ENCODE peak calls at places on chromosomes 2 and 18, in ten cellular contexts. One of them, this sample, is unnamed.

GRCh38 chr2:68234405-68234804 is 17.9 kb downstream of the PPP3R1 start:
- DNase-seq in neural progenitor cell: no peak
- DNase-seq in endodermal cell: no peak
- DNase-seq in MM.1S: no peak
- DNase-seq in mammary epithelial cell: no peak
- DNase-seq in cardiac muscle cell: no peak
- DNase-seq in astrocyte: no peak
- DNase-seq in heart right ventricle: no peak
- DNase-seq in ovary: no peak
- DNase-seq in A549: no peak
- DNase-seq in this sample: no peak

GRCh38 chr2:223585691-223586090 is 16.5 kb downstream of the SCG2 start:
- DNase-seq in astrocyte: peak
- DNase-seq in endodermal cell: no peak
- DNase-seq in neural progenitor cell: no peak
- DNase-seq in ovary: no peak
- DNase-seq in A549: peak
- DNase-seq in heart right ventricle: no peak
- DNase-seq in MM.1S: no peak
- DNase-seq in cardiac muscle cell: no peak
- DNase-seq in mammary epithelial cell: peak
- DNase-seq in this sample: peak

GRCh38 chr2:11160731-11161455 is 5.6 kb downstream of the SLC66A3 start:
- DNase-seq in endodermal cell: no peak
- DNase-seq in cardiac muscle cell: no peak
- DNase-seq in A549: no peak
- DNase-seq in heart right ventricle: no peak
- DNase-seq in MM.1S: peak
- DNase-seq in ovary: no peak
- DNase-seq in neural progenitor cell: no peak
- DNase-seq in mammary epithelial cell: no peak
- DNase-seq in astrocyte: no peak
- DNase-seq in this sample: no peak

GRCh38 chr2:105299290-105299689 is 30.2 kb downstream of the TGFBRAP1 start:
- DNase-seq in A549: peak
- DNase-seq in endodermal cell: peak
- DNase-seq in cardiac muscle cell: no peak
- DNase-seq in mammary epithelial cell: no peak
- DNase-seq in heart right ventricle: no peak
- DNase-seq in MM.1S: no peak
- DNase-seq in astrocyte: no peak
- DNase-seq in ovary: no peak
- DNase-seq in neural progenitor cell: peak
- DNase-seq in this sample: no peak

GRCh38 chr2:62578837-62579640 is 73.0 kb upstream of the TMEM17 start:
- DNase-seq in MM.1S: peak
- DNase-seq in neural progenitor cell: no peak
- DNase-seq in cardiac muscle cell: no peak
- DNase-seq in mammary epithelial cell: peak
- DNase-seq in ovary: no peak
- DNase-seq in astrocyte: peak
- DNase-seq in heart right ventricle: no peak
- DNase-seq in A549: peak
- DNase-seq in endodermal cell: no peak
- DNase-seq in this sample: peak

GRCh38 chr2:135688002-135688401 is 53.7 kb upstream of the UBXN4 start:
- DNase-seq in cardiac muscle cell: no peak
- DNase-seq in heart right ventricle: no peak
- DNase-seq in endodermal cell: no peak
- DNase-seq in ovary: no peak
- DNase-seq in mammary epithelial cell: peak
- DNase-seq in MM.1S: no peak
- DNase-seq in A549: no peak
- DNase-seq in neural progenitor cell: no peak
- DNase-seq in astrocyte: peak
- DNase-seq in this sample: no peak

GRCh38 chr18:73201940-73202339 is 334.2 kb upstream of the NETO1 start:
- DNase-seq in neural progenitor cell: no peak
- DNase-seq in cardiac muscle cell: no peak
- DNase-seq in mammary epithelial cell: peak
- DNase-seq in endodermal cell: no peak
- DNase-seq in heart right ventricle: no peak
- DNase-seq in A549: no peak
- DNase-seq in astrocyte: peak
- DNase-seq in MM.1S: no peak
- DNase-seq in ovary: no peak
- DNase-seq in this sample: peak

GRCh38 chr2:191462370-191462769 is 215.6 kb upstream of the NABP1 start:
- DNase-seq in mammary epithelial cell: no peak
- DNase-seq in MM.1S: no peak
- DNase-seq in heart right ventricle: no peak
- DNase-seq in ovary: no peak
- DNase-seq in A549: no peak
- DNase-seq in endodermal cell: no peak
- DNase-seq in cardiac muscle cell: no peak
- DNase-seq in astrocyte: no peak
- DNase-seq in neural progenitor cell: no peak
- DNase-seq in this sample: no peak

GRCh38 chr2:149586063-149586462 is 1.5 kb downstream of the MMADHC start:
- DNase-seq in mammary epithelial cell: no peak
- DNase-seq in MM.1S: no peak
- DNase-seq in astrocyte: no peak
- DNase-seq in cardiac muscle cell: no peak
- DNase-seq in ovary: no peak
- DNase-seq in A549: no peak
- DNase-seq in heart right ventricle: no peak
- DNase-seq in endodermal cell: no peak
- DNase-seq in neural progenitor cell: no peak
- DNase-seq in this sample: no peak

GRCh38 chr2:149587950-149588487 is 444 bp upstream of the MMADHC start:
- DNase-seq in A549: no peak
- DNase-seq in MM.1S: no peak
- DNase-seq in astrocyte: no peak
- DNase-seq in ovary: no peak
- DNase-seq in cardiac muscle cell: no peak
- DNase-seq in mammary epithelial cell: no peak
- DNase-seq in neural progenitor cell: no peak
- DNase-seq in heart right ventricle: no peak
- DNase-seq in endodermal cell: no peak
- DNase-seq in this sample: no peak

GRCh38 chr2:149586898-149587219 is 716 bp downstream of the MMADHC start:
- DNase-seq in ovary: no peak
- DNase-seq in endodermal cell: no peak
- DNase-seq in astrocyte: no peak
- DNase-seq in neural progenitor cell: no peak
- DNase-seq in heart right ventricle: no peak
- DNase-seq in mammary epithelial cell: no peak
- DNase-seq in A549: no peak
- DNase-seq in MM.1S: no peak
- DNase-seq in cardiac muscle cell: no peak
- DNase-seq in this sample: no peak

GRCh38 chr2:149585317-149585885 is 2.2 kb downstream of the MMADHC start:
- DNase-seq in mammary epithelial cell: peak
- DNase-seq in heart right ventricle: no peak
- DNase-seq in ovary: no peak
- DNase-seq in MM.1S: no peak
- DNase-seq in A549: no peak
- DNase-seq in endodermal cell: no peak
- DNase-seq in neural progenitor cell: no peak
- DNase-seq in cardiac muscle cell: no peak
- DNase-seq in astrocyte: no peak
- DNase-seq in this sample: no peak

DNA sequence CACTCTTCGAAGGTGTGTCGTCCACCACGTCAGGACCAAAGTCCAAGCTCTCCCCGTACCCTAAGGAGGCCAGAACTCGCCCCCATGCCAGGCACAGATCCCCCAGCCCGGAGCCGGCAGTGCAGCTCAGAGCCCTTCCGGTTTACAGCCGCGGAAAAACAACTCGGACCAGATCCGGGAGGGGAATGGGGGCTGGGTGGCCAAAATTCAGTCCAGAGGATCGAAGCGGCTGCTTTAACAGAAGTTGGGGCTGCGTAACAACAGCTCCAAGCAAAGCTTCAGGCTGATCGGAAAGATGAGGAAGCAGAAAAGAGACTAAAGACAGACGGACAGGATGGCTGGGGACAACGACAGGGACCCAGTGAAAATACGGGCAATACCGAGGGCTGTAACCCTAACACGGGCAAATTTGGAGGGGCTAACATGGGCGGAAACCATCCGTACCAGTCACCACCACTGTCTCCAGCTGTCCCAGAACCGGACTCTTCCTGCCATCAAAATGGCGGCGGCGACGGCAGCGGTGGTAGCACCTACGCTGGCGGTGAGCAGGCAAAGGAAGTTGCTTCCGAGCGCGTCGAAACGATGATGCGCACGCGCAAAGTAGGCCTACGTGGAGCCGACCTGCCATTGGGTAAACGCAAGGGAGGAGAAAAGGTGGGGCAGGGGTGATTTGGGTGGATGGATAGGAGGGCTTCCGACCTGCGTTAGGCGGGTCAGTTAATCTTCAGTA is at the start of gene MMADHC:
- DNase-seq in A549: peak
- DNase-seq in heart right ventricle: peak
- DNase-seq in ovary: peak
- DNase-seq in neural progenitor cell: peak
- DNase-seq in endodermal cell: peak
- DNase-seq in cardiac muscle cell: peak
- DNase-seq in MM.1S: peak
- DNase-seq in mammary epithelial cell: peak
- DNase-seq in astrocyte: peak
- DNase-seq in this sample: peak
- TF ChIP-seq CTCF in A549: no peak
- TF ChIP-seq CTCF in heart right ventricle: no peak
- TF ChIP-seq CTCF in ovary: no peak
- TF ChIP-seq CTCF in neural progenitor cell: no peak
- TF ChIP-seq CTCF in endodermal cell: no peak
- TF ChIP-seq CTCF in cardiac muscle cell: no peak
- TF ChIP-seq CTCF in MM.1S: no peak
- TF ChIP-seq CTCF in mammary epithelial cell: no peak
- TF ChIP-seq CTCF in astrocyte: no peak
- TF ChIP-seq CTCF in this sample: no peak

GRCh38 chr2:238599549-238600505 is 173.1 kb downstream of the ASB1 start:
- DNase-seq in endodermal cell: no peak
- DNase-seq in heart right ventricle: no peak
- DNase-seq in mammary epithelial cell: no peak
- DNase-seq in neural progenitor cell: no peak
- DNase-seq in A549: no peak
- DNase-seq in cardiac muscle cell: no peak
- DNase-seq in MM.1S: no peak
- DNase-seq in ovary: no peak
- DNase-seq in astrocyte: no peak
- DNase-seq in this sample: no peak

GRCh38 chr2:238595750-238596570 is 169.2 kb downstream of the ASB1 start:
- DNase-seq in neural progenitor cell: peak
- DNase-seq in ovary: no peak
- DNase-seq in MM.1S: no peak
- DNase-seq in heart right ventricle: no peak
- DNase-seq in mammary epithelial cell: no peak
- DNase-seq in cardiac muscle cell: no peak
- DNase-seq in A549: no peak
- DNase-seq in endodermal cell: no peak
- DNase-seq in astrocyte: no peak
- DNase-seq in this sample: no peak

GRCh38 chr2:238596571-238597551 is 170.1 kb downstream of the ASB1 start:
- DNase-seq in astrocyte: peak
- DNase-seq in MM.1S: no peak
- DNase-seq in heart right ventricle: peak
- DNase-seq in neural progenitor cell: no peak
- DNase-seq in cardiac muscle cell: no peak
- DNase-seq in endodermal cell: no peak
- DNase-seq in A549: peak
- DNase-seq in ovary: peak
- DNase-seq in mammary epithelial cell: peak
- DNase-seq in this sample: peak

GRCh38 chr2:238598802-238599530 is 172.2 kb downstream of the ASB1 start:
- DNase-seq in neural progenitor cell: no peak
- DNase-seq in cardiac muscle cell: no peak
- DNase-seq in heart right ventricle: no peak
- DNase-seq in mammary epithelial cell: no peak
- DNase-seq in MM.1S: no peak
- DNase-seq in endodermal cell: no peak
- DNase-seq in A549: no peak
- DNase-seq in ovary: no peak
- DNase-seq in astrocyte: no peak
- DNase-seq in this sample: no peak

DNA sequence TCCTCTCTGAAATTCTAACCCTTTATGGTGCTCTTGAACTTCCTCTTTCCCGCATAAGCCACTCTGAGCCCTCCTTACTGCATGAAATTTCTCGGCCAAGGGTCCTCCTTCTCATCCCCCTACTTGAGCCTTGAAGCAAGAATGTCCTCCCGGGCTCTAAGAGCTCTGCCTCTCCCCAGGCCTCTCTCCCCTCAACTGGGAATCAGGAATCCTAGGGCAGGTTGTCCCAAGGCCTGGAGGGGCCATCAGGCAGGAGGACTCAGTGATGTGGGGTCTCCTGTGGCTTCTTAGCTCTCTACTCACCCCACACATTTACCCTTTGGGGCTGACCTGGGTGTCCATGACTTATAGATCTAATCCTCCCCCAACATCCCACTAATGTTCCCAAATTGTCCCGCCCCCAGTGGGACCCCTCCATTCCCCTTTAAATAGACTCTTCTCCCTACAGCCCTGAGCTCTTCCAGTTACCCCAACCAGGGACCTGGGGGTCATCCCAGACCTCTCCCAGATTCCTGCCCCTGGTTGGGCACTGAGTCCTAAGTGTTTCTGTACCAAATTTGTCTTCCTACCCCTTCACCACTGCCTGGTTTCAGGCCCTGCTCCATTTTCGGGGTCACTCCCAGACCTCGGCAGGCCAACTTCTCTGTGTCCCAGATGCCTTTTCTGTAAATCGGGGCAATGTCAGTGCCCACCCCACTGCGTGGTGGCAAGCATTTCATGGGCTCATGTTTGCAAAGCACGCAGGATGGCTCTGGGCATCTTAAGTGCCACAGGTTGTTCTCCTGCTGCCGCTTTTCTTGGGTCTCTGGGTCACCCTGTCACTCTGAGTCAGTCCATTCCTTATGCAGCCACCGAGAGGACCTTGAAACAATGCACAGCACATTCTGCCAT is 171.2 kb downstream of the ASB1 start:
- DNase-seq in MM.1S: no peak
- DNase-seq in A549: no peak
- DNase-seq in astrocyte: no peak
- DNase-seq in endodermal cell: no peak
- DNase-seq in mammary epithelial cell: no peak
- DNase-seq in ovary: no peak
- DNase-seq in heart right ventricle: no peak
- DNase-seq in neural progenitor cell: no peak
- DNase-seq in cardiac muscle cell: no peak
- DNase-seq in this sample: no peak
- H3K27ac ChIP-seq in MM.1S: no peak
- H3K27ac ChIP-seq in A549: peak
- H3K27ac ChIP-seq in astrocyte: no peak
- H3K27ac ChIP-seq in endodermal cell: no peak
- H3K27ac ChIP-seq in mammary epithelial cell: no peak
- H3K27ac ChIP-seq in ovary: peak
- H3K27ac ChIP-seq in heart right ventricle: peak
- H3K27ac ChIP-seq in neural progenitor cell: no peak
- H3K27ac ChIP-seq in cardiac muscle cell: no peak
- H3K27ac ChIP-seq in this sample: peak

DNA sequence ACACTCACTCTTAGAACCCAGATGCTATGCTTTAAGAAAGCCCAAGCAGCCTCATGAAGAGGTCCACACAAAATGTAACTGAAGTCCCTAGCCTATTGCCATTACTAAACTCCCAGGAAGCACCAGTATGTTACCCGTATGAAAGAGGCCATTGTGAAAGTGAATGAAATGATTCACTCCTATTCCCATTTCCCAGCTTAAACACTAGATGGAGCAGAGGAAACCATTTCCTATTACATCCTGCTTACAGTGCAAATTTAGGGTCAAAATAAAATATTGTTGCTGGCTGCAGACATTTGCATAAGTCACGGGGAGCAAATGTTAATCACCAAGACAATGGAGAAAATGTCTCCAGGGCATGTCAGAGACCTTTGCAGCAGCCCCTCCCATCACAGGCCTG is 989.7 kb upstream of the CRIM1 start:
- DNase-seq in endodermal cell: no peak
- DNase-seq in mammary epithelial cell: peak
- DNase-seq in ovary: no peak
- DNase-seq in astrocyte: no peak
- DNase-seq in heart right ventricle: no peak
- DNase-seq in cardiac muscle cell: no peak
- DNase-seq in neural progenitor cell: no peak
- DNase-seq in MM.1S: no peak
- DNase-seq in A549: no peak
- DNase-seq in this sample: peak
- TF ChIP-seq CTCF in endodermal cell: no peak
- TF ChIP-seq CTCF in mammary epithelial cell: peak
- TF ChIP-seq CTCF in ovary: no peak
- TF ChIP-seq CTCF in astrocyte: no peak
- TF ChIP-seq CTCF in heart right ventricle: no peak
- TF ChIP-seq CTCF in cardiac muscle cell: no peak
- TF ChIP-seq CTCF in neural progenitor cell: no peak
- TF ChIP-seq CTCF in MM.1S: no peak
- TF ChIP-seq CTCF in A549: no peak
- TF ChIP-seq CTCF in this sample: no peak

GRCh38 chr2:108220191-108220590 is 19.6 kb upstream of the SULT1C3 start:
- DNase-seq in A549: no peak
- DNase-seq in cardiac muscle cell: no peak
- DNase-seq in mammary epithelial cell: no peak
- DNase-seq in endodermal cell: no peak
- DNase-seq in MM.1S: no peak
- DNase-seq in astrocyte: no peak
- DNase-seq in heart right ventricle: no peak
- DNase-seq in ovary: no peak
- DNase-seq in neural progenitor cell: no peak
- DNase-seq in this sample: no peak
- H3K27ac ChIP-seq in A549: no peak
- H3K27ac ChIP-seq in cardiac muscle cell: no peak
- H3K27ac ChIP-seq in mammary epithelial cell: no peak
- H3K27ac ChIP-seq in endodermal cell: no peak
- H3K27ac ChIP-seq in MM.1S: no peak
- H3K27ac ChIP-seq in astrocyte: no peak
- H3K27ac ChIP-seq in heart right ventricle: no peak
- H3K27ac ChIP-seq in ovary: no peak
- H3K27ac ChIP-seq in neural progenitor cell: no peak
- H3K27ac ChIP-seq in this sample: no peak

This sample was measured in RWPE1.